ENCODE peak calls at places on chromosome 10, in six cellular contexts. A is HEK293T; Y is T-cell; J is ovary; B is CD4-positive, alpha-beta T cell; F is GM04504. C is an unnamed sample.

GRCh38 chr10:99236627-99237309 is 1.1 kb upstream of the HPSE2 start:
- DNase-seq in A (no peak), Y (no peak), J (no peak), B (no peak), F (no peak), C (no peak)

GRCh38 chr10:47082055-47082784 is 171.0 kb downstream of the PTPN20 start:
- DNase-seq in A (no peak), Y (no peak), J (no peak), B (no peak), F (no peak), C (no peak)

GRCh38 chr10:44930904-44931620 is 19.9 kb downstream of the TMEM72 start:
- DNase-seq in A (no peak), Y (no peak), J (no peak), B (no peak), F (no peak), C (no peak)

GRCh38 chr10:17562572-17562971 is 54.6 kb downstream of the HACD1 start:
- DNase-seq in A (peak; percentile 39), Y (no peak), J (no peak), B (no peak), F (peak; percentile 44), C (no peak)

GRCh38 chr10:17586741-17587720 is 30.1 kb downstream of the HACD1 start:
- DNase-seq in A (no peak), Y (no peak), J (no peak), B (no peak), F (no peak), C (no peak)

GRCh38 chr10:8048281-8049008 is 6.0 kb upstream of the GATA3 start:
- DNase-seq in A (no peak), Y (no peak), J (no peak), B (no peak), F (no peak), C (no peak)

GRCh38 chr10:74432841-74433594 is 282.0 kb downstream of the ADK start:
- DNase-seq in A (peak; percentile 42), Y (no peak), J (no peak), B (no peak), F (peak; percentile 42), C (no peak)

GRCh38 chr10:80529604-80530003 is 8.1 kb upstream of the SH2D4B start:
- DNase-seq in A (no peak), Y (peak; percentile 56), J (no peak), B (peak; percentile 75), F (no peak), C (no peak)

GRCh38 chr10:79292789-79293746 is 54.2 kb upstream of the PPIF start:
- DNase-seq in A (peak; percentile 75), Y (no peak), J (no peak), B (peak; percentile 44), F (no peak), C (no peak)

GRCh38 chr10:112269266-112269665 is 13.9 kb upstream of the TECTB start:
- DNase-seq in A (no peak), Y (no peak), J (no peak), B (no peak), F (no peak), C (no peak)

GRCh38 chr10:52479567-52479966 is 165.5 kb downstream of the DKK1 start:
- DNase-seq in A (no peak), Y (no peak), J (no peak), B (no peak), F (no peak), C (no peak)

GRCh38 chr10:11255796-11256444 is 238.2 kb downstream of the CELF2 start:
- DNase-seq in A (no peak), Y (no peak), J (peak; percentile 65), B (no peak), F (no peak), C (no peak)

GRCh38 chr10:48598243-48598935 is 6.5 kb downstream of the ARHGAP22 start:
- DNase-seq in A (no peak), Y (no peak), J (no peak), B (no peak), F (no peak), C (no peak)

GRCh38 chr10:120507651-120508050 is 50.6 kb downstream of the PLPP4 start:
- DNase-seq in A (no peak), Y (no peak), J (no peak), B (no peak), F (no peak), C (no peak)

GRCh38 chr10:132574783-132575319 is 37.3 kb downstream of the INPP5A start:
- DNase-seq in A (no peak), Y (no peak), J (no peak), B (no peak), F (no peak), C (no peak)

GRCh38 chr10:62183442-62183841 is 85.2 kb downstream of the RTKN2 start:
- DNase-seq in A (no peak), Y (no peak), J (no peak), B (no peak), F (no peak), C (no peak)

GRCh38 chr10:98041352-98042043 is 11.1 kb upstream of the CRTAC1 start:
- DNase-seq in A (peak; percentile 75), Y (no peak), J (no peak), B (peak; percentile 40), F (peak; percentile 26), C (peak; percentile 72)

GRCh38 chr10:57627642-57628178 is 640.0 kb downstream of the IPMK start:
- DNase-seq in A (no peak), Y (no peak), J (no peak), B (no peak), F (no peak), C (no peak)

GRCh38 chr10:71727429-71728217 is 8.0 kb upstream of the C10orf105 start:
- DNase-seq in A (no peak), Y (peak; percentile 70), J (peak; percentile 78), B (peak; percentile 71), F (no peak), C (no peak)

GRCh38 chr10:69413221-69413865 is 3.4 kb downstream of the TACR2 start:
- DNase-seq in A (peak; percentile 69), Y (no peak), J (peak; percentile 79), B (no peak), F (peak; percentile 28), C (peak; percentile 49)

GRCh38 chr10:17265468-17265867 is 37.4 kb downstream of the VIM start:
- DNase-seq in A (no peak), Y (no peak), J (no peak), B (no peak), F (no peak), C (no peak)

GRCh38 chr10:30359373-30360206 is 10.5 kb upstream of the MTPAP start:
- DNase-seq in A (peak; percentile 42), Y (peak; percentile 39), J (no peak), B (peak; percentile 63), F (no peak), C (peak; percentile 79)

GRCh38 chr10:130498042-130498441 is 361.9 kb downstream of the GLRX3 start:
- DNase-seq in A (no peak), Y (no peak), J (no peak), B (peak; percentile 4), F (no peak), C (no peak)

GRCh38 chr10:49592726-49593563 is 17.2 kb upstream of the SLC18A3 start:
- DNase-seq in A (peak; percentile 74), Y (peak; percentile 28), J (no peak), B (peak; percentile 58), F (no peak), C (peak; percentile 62)

GRCh38 chr10:14016942-14017341 is 313.8 kb downstream of the FRMD4A start:
- DNase-seq in A (no peak), Y (no peak), J (no peak), B (no peak), F (no peak), C (no peak)

GRCh38 chr10:67772894-67773511 is 65.0 kb downstream of the DNAJC12 start:
- DNase-seq in A (no peak), Y (no peak), J (no peak), B (no peak), F (no peak), C (no peak)

GRCh38 chr10:50577681-50578350 is 45.9 kb downstream of the SGMS1 start:
- DNase-seq in A (no peak), Y (no peak), J (no peak), B (no peak), F (no peak), C (no peak)

GRCh38 chr10:124589491-124590006 is 127.9 kb downstream of the LHPP start:
- DNase-seq in A (no peak), Y (no peak), J (peak; percentile 84), B (no peak), F (no peak), C (no peak)

GRCh38 chr10:130027716-130028464 is 63.8 kb upstream of the EBF3 start:
- DNase-seq in A (no peak), Y (no peak), J (no peak), B (no peak), F (no peak), C (no peak)

GRCh38 chr10:56449770-56450169 is 88.7 kb upstream of the ZWINT start:
- DNase-seq in A (no peak), Y (no peak), J (no peak), B (no peak), F (no peak), C (no peak)

GRCh38 chr10:26890956-26891355 is 30.2 kb upstream of the ABI1 start:
- DNase-seq in A (peak; percentile 21), Y (no peak), J (no peak), B (no peak), F (peak; percentile 32), C (no peak)